ENCODE peak calls at places on chromosomes 1 and 21, in four cellular contexts. R, Q, M and C are unnamed samples.

GRCh38 chr21:14762734-14763694 is 216.9 kb upstream of the SAMSN1 start:
- DNase-seq in R (no peak), Q (no peak), M (no peak), C (no peak)

GRCh38 chr1:195218428-195219212 is 1389.6 kb downstream of the KCNT2 start:
- DNase-seq in R (no peak), Q (no peak), M (no peak), C (no peak)

GRCh38 chr1:230176871-230177411 is 109.9 kb downstream of the GALNT2 start:
- DNase-seq in R (no peak), Q (peak), M (no peak), C (peak)

GRCh38 chr1:205091043-205091740 is 6.9 kb upstream of the TMEM81 start:
- DNase-seq in R (no peak), Q (no peak), M (no peak), C (no peak)

GRCh38 chr21:27429612-27430361 is 462.9 kb upstream of the ADAMTS5 start:
- DNase-seq in R (no peak), Q (no peak), M (no peak), C (no peak)

GRCh38 chr1:17441993-17442357 is 2.5 kb upstream of the RCC2 start:
- DNase-seq in R (no peak), Q (no peak), M (no peak), C (no peak)

GRCh38 chr21:23887709-23888303 is 1719.5 kb downstream of the MRPL39 start:
- DNase-seq in R (no peak), Q (no peak), M (no peak), C (no peak)

GRCh38 chr1:245341738-245342137 is 187.0 kb downstream of the KIF26B start:
- DNase-seq in R (no peak), Q (no peak), M (no peak), C (no peak)

GRCh38 chr1:33456302-33456886 is 16.1 kb upstream of the ZSCAN20 start:
- DNase-seq in R (peak), Q (peak), M (no peak), C (no peak)

GRCh38 chr1:201650608-201650933 is 111.6 kb downstream of the NAV1 start:
- DNase-seq in R (no peak), Q (no peak), M (no peak), C (no peak)

GRCh38 chr1:7638078-7638477 is 133.0 kb upstream of the VAMP3 start:
- DNase-seq in R (no peak), Q (no peak), M (no peak), C (no peak)

GRCh38 chr21:37087188-37087587 is 14.1 kb downstream of the TTC3 start:
- DNase-seq in R (peak), Q (no peak), M (peak), C (no peak)

GRCh38 chr1:32997381-32997891 is 32.8 kb upstream of the RNF19B start:
- DNase-seq in R (peak), Q (no peak), M (no peak), C (no peak)

GRCh38 chr1:224192082-224192786 is 9.2 kb downstream of the DEGS1 start:
- DNase-seq in R (no peak), Q (no peak), M (no peak), C (no peak)

GRCh38 chr1:94543003-94543402 is 1.4 kb upstream of the F3 start:
- DNase-seq in R (no peak), Q (no peak), M (no peak), C (no peak)

GRCh38 chr1:210441028-210441427 is 112.3 kb downstream of the HHAT start:
- DNase-seq in R (no peak), Q (no peak), M (no peak), C (no peak)
- TF ChIP-seq CTCF in R (no peak), Q (no peak), M (no peak), C (no peak)

GRCh38 chr1:157382351-157382750 is 170.0 kb downstream of the FCRL5 start:
- DNase-seq in R (no peak), Q (no peak), M (no peak), C (no peak)
- H3K4me3 ChIP-seq in R (no peak), Q (no peak), M (no peak), C (no peak)

DNA sequence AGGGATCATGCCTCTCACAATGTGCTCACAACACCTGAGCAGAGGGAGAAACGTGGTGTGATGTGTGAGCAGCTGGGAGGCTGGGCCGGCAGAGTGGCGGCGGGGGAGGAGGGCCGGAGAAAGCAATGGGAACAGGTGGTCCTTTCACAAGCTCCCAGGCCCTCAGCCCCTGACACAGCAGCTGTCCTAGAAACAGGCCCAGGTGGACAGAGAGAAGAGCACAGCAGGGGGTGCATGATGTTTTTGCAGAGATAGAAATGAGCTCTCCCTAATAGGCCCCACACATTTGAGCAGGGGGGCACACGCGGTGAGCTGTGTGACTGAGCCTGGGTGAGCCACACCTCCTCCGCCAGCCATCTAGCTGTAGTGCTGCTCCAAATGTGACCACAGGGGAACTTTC is 7.6 kb upstream of the RGS16 start:
- DNase-seq in R (no peak), Q (no peak), M (no peak), C (no peak)
- H3K27ac ChIP-seq in R (no peak), Q (no peak), M (no peak), C (no peak)

GRCh38 chr1:186139115-186139514 is 235.9 kb downstream of the TPR start:
- DNase-seq in R (no peak), Q (no peak), M (no peak), C (no peak)
- TF ChIP-seq CTCF in R (no peak), Q (no peak), M (no peak), C (no peak)

GRCh38 chr1:183044893-183045649 is 21.9 kb downstream of the LAMC1 start:
- DNase-seq in R (no peak), Q (no peak), M (no peak), C (no peak)
- H3K4me3 ChIP-seq in R (no peak), Q (no peak), M (peak), C (no peak)

DNA sequence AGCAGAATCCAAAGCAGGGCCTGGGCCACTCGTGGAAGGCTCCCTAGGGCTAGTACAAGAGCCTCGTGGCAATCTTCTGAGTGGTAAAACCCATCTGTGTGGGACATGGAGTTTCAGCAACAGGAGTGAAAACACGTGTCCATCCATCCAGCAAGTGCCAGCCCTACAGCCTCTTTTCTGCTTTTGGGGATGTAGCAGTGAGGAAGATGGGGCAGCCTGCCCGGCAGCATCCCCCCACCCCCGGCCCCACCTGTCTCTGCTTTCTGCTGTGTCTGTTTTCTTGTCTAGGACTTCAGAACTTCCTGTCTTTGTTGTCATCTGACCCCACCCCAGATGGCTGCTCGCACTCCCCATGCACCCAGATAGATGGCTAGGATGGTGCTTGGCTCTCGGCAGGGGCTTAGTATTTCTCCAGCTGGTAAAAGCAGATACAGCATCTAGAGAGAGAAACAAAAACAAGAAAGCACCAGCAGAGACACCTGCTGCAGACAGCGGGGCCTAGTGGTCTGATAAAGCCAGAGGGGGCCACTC is 1.5 kb downstream of the CPTP start:
- DNase-seq in R (no peak), Q (no peak), M (no peak), C (no peak)
- H3K27ac ChIP-seq in R (no peak), Q (peak), M (no peak), C (no peak)

GRCh38 chr1:21319447-21320407 is 29.5 kb upstream of the ECE1 start:
- DNase-seq in R (no peak), Q (no peak), M (peak), C (no peak)
- TF ChIP-seq CTCF in R (peak), Q (no peak), M (no peak), C (peak)

GRCh38 chr1:42981406-42981805 is 22.7 kb upstream of the SLC2A1 start:
- DNase-seq in R (no peak), Q (no peak), M (no peak), C (no peak)

GRCh38 chr1:42977653-42978052 is 19.0 kb upstream of the SLC2A1 start:
- DNase-seq in R (no peak), Q (no peak), M (no peak), C (no peak)

GRCh38 chr1:42978317-42979036 is 19.8 kb upstream of the SLC2A1 start:
- DNase-seq in R (peak), Q (no peak), M (no peak), C (no peak)

GRCh38 chr1:42979888-42980800 is 21.5 kb upstream of the SLC2A1 start:
- DNase-seq in R (no peak), Q (no peak), M (no peak), C (no peak)

DNA sequence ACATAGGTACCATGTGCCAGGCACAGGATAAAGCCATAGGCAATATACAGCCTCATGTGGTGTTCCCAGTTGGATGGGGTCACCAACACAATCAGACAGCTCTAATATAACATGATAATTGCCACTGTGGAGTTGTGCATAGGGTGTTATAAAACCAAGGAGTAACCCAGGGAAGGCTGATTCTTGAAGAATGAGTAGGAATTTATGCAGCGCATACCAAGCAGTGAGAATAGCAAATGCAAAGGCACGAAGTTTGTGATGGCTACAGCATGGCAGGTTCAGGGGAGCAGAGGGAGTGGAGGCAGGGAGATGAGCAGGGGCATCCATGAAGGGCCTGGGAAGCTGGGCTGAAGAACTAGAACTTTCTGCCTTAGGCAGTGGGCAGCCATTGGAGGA is 20.4 kb upstream of the SLC2A1 start:
- DNase-seq in R (peak), Q (no peak), M (no peak), C (no peak)
- H3K4me3 ChIP-seq in R (no peak), Q (no peak), M (no peak), C (no peak)

GRCh38 chr1:226633541-226634155 is 85.1 kb downstream of the STUM start:
- DNase-seq in R (no peak), Q (no peak), M (no peak), C (peak)

GRCh38 chr1:226634611-226635246 is 86.2 kb downstream of the STUM start:
- DNase-seq in R (no peak), Q (no peak), M (no peak), C (no peak)

GRCh38 chr1:226632922-226633351 is 84.4 kb downstream of the STUM start:
- DNase-seq in R (no peak), Q (no peak), M (no peak), C (no peak)

GRCh38 chr1:226635456-226635941 is 86.9 kb downstream of the STUM start:
- DNase-seq in R (no peak), Q (no peak), M (no peak), C (no peak)

GRCh38 chr1:226634156-226634588 is 85.6 kb downstream of the STUM start:
- DNase-seq in R (peak), Q (peak), M (peak), C (peak)
- H3K27ac ChIP-seq in R (no peak), Q (peak), M (no peak), C (peak)